ENCODE peak calls at places on chromosomes 2 and 18, in four cellular contexts. One of them, this sample, is unnamed.

GRCh38 chr2:168432100-168432499 is 24.0 kb upstream of the CERS6 start:
- DNase-seq in adrenal gland: no peak
- DNase-seq in astrocyte of the hippocampus: no peak
- DNase-seq in HFFc6: no peak
- DNase-seq in this sample: no peak

GRCh38 chr18:35306588-35307250 is 16.7 kb upstream of the ZSCAN30 start:
- DNase-seq in astrocyte of the hippocampus: no peak
- DNase-seq in adrenal gland: no peak
- DNase-seq in HFFc6: no peak
- DNase-seq in this sample: no peak

GRCh38 chr2:158097481-158097880 is 4.2 kb upstream of the UPP2 start:
- DNase-seq in astrocyte of the hippocampus: no peak
- DNase-seq in HFFc6: no peak
- DNase-seq in adrenal gland: no peak
- DNase-seq in this sample: no peak

GRCh38 chr18:75127143-75128021 is 81.6 kb downstream of the PTGR3 start:
- DNase-seq in astrocyte of the hippocampus: peak
- DNase-seq in adrenal gland: no peak
- DNase-seq in HFFc6: no peak
- DNase-seq in this sample: no peak

GRCh38 chr2:17620280-17620679 is 79.8 kb downstream of the VSNL1 start:
- DNase-seq in adrenal gland: no peak
- DNase-seq in HFFc6: no peak
- DNase-seq in astrocyte of the hippocampus: peak
- DNase-seq in this sample: no peak

GRCh38 chr2:211351998-211352397 is 795.6 kb downstream of the CPS1 start:
- DNase-seq in adrenal gland: no peak
- DNase-seq in HFFc6: no peak
- DNase-seq in astrocyte of the hippocampus: no peak
- DNase-seq in this sample: no peak

GRCh38 chr18:46071894-46072867 is at the start of gene PSTPIP2:
- DNase-seq in adrenal gland: peak
- DNase-seq in astrocyte of the hippocampus: peak
- DNase-seq in HFFc6: peak
- DNase-seq in this sample: peak

GRCh38 chr2:40240067-40240466 is 211.8 kb downstream of the SLC8A1 start:
- DNase-seq in adrenal gland: peak
- DNase-seq in HFFc6: peak
- DNase-seq in astrocyte of the hippocampus: peak
- DNase-seq in this sample: no peak

GRCh38 chr2:159585607-159586006 is 30.7 kb downstream of the BAZ2B start:
- DNase-seq in HFFc6: no peak
- DNase-seq in astrocyte of the hippocampus: no peak
- DNase-seq in adrenal gland: no peak
- DNase-seq in this sample: no peak

GRCh38 chr18:79552140-79552631 is 127.4 kb upstream of the CTDP1 start:
- DNase-seq in adrenal gland: no peak
- DNase-seq in astrocyte of the hippocampus: no peak
- DNase-seq in HFFc6: no peak
- DNase-seq in this sample: no peak

GRCh38 chr2:60331106-60331809 is 222.2 kb downstream of the BCL11A start:
- DNase-seq in astrocyte of the hippocampus: no peak
- DNase-seq in HFFc6: no peak
- DNase-seq in adrenal gland: no peak
- DNase-seq in this sample: no peak

GRCh38 chr2:21372654-21373053 is 248.9 kb downstream of the TDRD15 start:
- DNase-seq in adrenal gland: no peak
- DNase-seq in HFFc6: no peak
- DNase-seq in astrocyte of the hippocampus: peak
- DNase-seq in this sample: no peak

GRCh38 chr2:30229596-30229995 is 1.7 kb upstream of the LBH start:
- DNase-seq in HFFc6: no peak
- DNase-seq in astrocyte of the hippocampus: no peak
- DNase-seq in adrenal gland: no peak
- DNase-seq in this sample: no peak

GRCh38 chr18:65968605-65969004 is 217.8 kb downstream of the CDH7 start:
- DNase-seq in astrocyte of the hippocampus: peak
- DNase-seq in adrenal gland: no peak
- DNase-seq in HFFc6: no peak
- DNase-seq in this sample: no peak

GRCh38 chr2:33522571-33522970 is 46.1 kb downstream of the RASGRP3 start:
- DNase-seq in HFFc6: no peak
- DNase-seq in adrenal gland: no peak
- DNase-seq in astrocyte of the hippocampus: peak
- DNase-seq in this sample: no peak

GRCh38 chr2:38038682-38039081 is 37.3 kb downstream of the CYP1B1 start:
- DNase-seq in astrocyte of the hippocampus: no peak
- DNase-seq in adrenal gland: no peak
- DNase-seq in HFFc6: no peak
- DNase-seq in this sample: no peak

GRCh38 chr2:231169475-231169874 is 29.0 kb upstream of the ARMC9 start:
- DNase-seq in astrocyte of the hippocampus: no peak
- DNase-seq in adrenal gland: no peak
- DNase-seq in HFFc6: no peak
- DNase-seq in this sample: no peak

GRCh38 chr2:22582107-22582506 is 802.9 kb upstream of the KLHL29 start:
- DNase-seq in adrenal gland: no peak
- DNase-seq in astrocyte of the hippocampus: no peak
- DNase-seq in HFFc6: no peak
- DNase-seq in this sample: no peak

This sample was measured in GM20000.